ENCODE peak calls at places on chromosome 21, in seven cellular contexts. H is astrocyte of the spinal cord; M is central memory CD8-positive, alpha-beta T cell; I is NCI-H1105 treated with DMSO at 0.1 percent for 48 hours; Z is HL-60; C is cardiac muscle cell; A is left cardiac atrium. G is an unnamed sample.

GRCh38 chr21:44093761-44094160 is 13.4 kb upstream of the PWP2 start:
- DNase-seq in H (no peak), M (no peak), I (no peak), Z (peak), C (no peak), A (no peak), G (no peak)

GRCh38 chr21:35603471-35603870 is 456.9 kb downstream of the SETD4 start:
- DNase-seq in H (no peak), M (no peak), I (no peak), Z (no peak), C (no peak), A (no peak), G (no peak)

GRCh38 chr21:32350981-32351380 is 41.8 kb downstream of the URB1 start:
- DNase-seq in H (no peak), M (no peak), I (no peak), Z (no peak), C (no peak), A (no peak), G (no peak)

GRCh38 chr21:36803801-36804452 is 105.0 kb downstream of the SIM2 start:
- DNase-seq in H (no peak), M (no peak), I (no peak), Z (no peak), C (no peak), A (no peak), G (no peak)

GRCh38 chr21:33036430-33037162 is 10.9 kb downstream of the OLIG2 start:
- DNase-seq in H (peak), M (no peak), I (no peak), Z (peak), C (peak), A (no peak), G (no peak)

GRCh38 chr21:39020751-39021474 is 162.3 kb downstream of the PSMG1 start:
- DNase-seq in H (no peak), M (no peak), I (no peak), Z (peak), C (peak), A (peak), G (no peak)

GRCh38 chr21:31732891-31733520 is 1.1 kb upstream of the SCAF4 start:
- DNase-seq in H (no peak), M (no peak), I (no peak), Z (peak), C (peak), A (no peak), G (no peak)

GRCh38 chr21:40990366-40990765 is 143.4 kb upstream of the DSCAM start:
- DNase-seq in H (no peak), M (no peak), I (no peak), Z (no peak), C (no peak), A (no peak), G (no peak)

GRCh38 chr21:18951291-18952038 is 547.9 kb upstream of the TMPRSS15 start:
- DNase-seq in H (peak), M (no peak), I (peak), Z (peak), C (no peak), A (no peak), G (peak)

GRCh38 chr21:45974073-45975016 is 7.2 kb upstream of the COL6A1 start:
- DNase-seq in H (peak), M (no peak), I (no peak), Z (no peak), C (peak), A (peak), G (no peak)

GRCh38 chr21:22880573-22880972 is 1882.4 kb downstream of the NCAM2 start:
- DNase-seq in H (no peak), M (no peak), I (no peak), Z (no peak), C (no peak), A (no peak), G (no peak)

GRCh38 chr21:35351434-35351833 is 302.3 kb upstream of the RUNX1 start:
- DNase-seq in H (no peak), M (no peak), I (no peak), Z (no peak), C (no peak), A (no peak), G (no peak)

GRCh38 chr21:31667639-31668038 is 8.1 kb downstream of the SOD1 start:
- DNase-seq in H (no peak), M (no peak), I (no peak), Z (no peak), C (no peak), A (no peak), G (no peak)

GRCh38 chr21:38643404-38644023 is 145.2 kb upstream of the ERG start:
- DNase-seq in H (no peak), M (no peak), I (no peak), Z (no peak), C (no peak), A (no peak), G (no peak)

GRCh38 chr21:16072692-16073091 is 342.9 kb downstream of the USP25 start:
- DNase-seq in H (peak), M (no peak), I (no peak), Z (no peak), C (peak), A (no peak), G (no peak)

GRCh38 chr21:39633043-39633442 is 20.3 kb downstream of the B3GALT5 start:
- DNase-seq in H (peak), M (no peak), I (no peak), Z (no peak), C (no peak), A (no peak), G (no peak)

GRCh38 chr21:31926498-31926897 is 53.7 kb downstream of the HUNK start:
- DNase-seq in H (no peak), M (no peak), I (no peak), Z (no peak), C (no peak), A (no peak), G (no peak)

GRCh38 chr21:41691205-41692203 is 75.3 kb downstream of the RIPK4 start:
- DNase-seq in H (no peak), M (no peak), I (no peak), Z (no peak), C (no peak), A (no peak), G (no peak)

GRCh38 chr21:25189497-25189896 is 417.8 kb downstream of the MRPL39 start:
- DNase-seq in H (no peak), M (no peak), I (no peak), Z (no peak), C (no peak), A (no peak), G (no peak)

GRCh38 chr21:26050857-26051256 is 119.7 kb downstream of the APP start:
- DNase-seq in H (no peak), M (no peak), I (no peak), Z (no peak), C (no peak), A (no peak), G (no peak)

GRCh38 chr21:31609081-31609480 is 50.4 kb upstream of the SOD1 start:
- DNase-seq in H (no peak), M (no peak), I (no peak), Z (no peak), C (no peak), A (no peak), G (no peak)

GRCh38 chr21:45430521-45431501 is 25.8 kb downstream of the COL18A1 start:
- DNase-seq in H (peak), M (no peak), I (no peak), Z (no peak), C (no peak), A (no peak), G (peak)

GRCh38 chr21:43951911-43952703 is 60.0 kb upstream of the TRAPPC10 start:
- DNase-seq in H (no peak), M (no peak), I (no peak), Z (no peak), C (no peak), A (no peak), G (no peak)

GRCh38 chr21:42319368-42319767 is 4.2 kb upstream of the TFF3 start:
- DNase-seq in H (no peak), M (no peak), I (no peak), Z (peak), C (no peak), A (no peak), G (no peak)

G was measured in neuronal stem cell.